ENCODE peak calls at places on chromosomes 16 and 17, in five cellular contexts. H is kidney epithelial cell, B is heart left ventricle, N is thoracic aorta, E is AG04450. X is an unnamed sample.

GRCh38 chr17:6669479-6670212 is 18.1 kb downstream of the C17orf100 start:
- DNase-seq in B (no peak), N (no peak), E (no peak), H (no peak), X (no peak)

GRCh38 chr17:30796016-30796415 is 28.5 kb downstream of the CRLF3 start:
- DNase-seq in H (no peak), B (no peak), E (no peak), N (no peak), X (no peak)

GRCh38 chr16:19005561-19006445 is 22.1 kb downstream of the TMC7 start:
- DNase-seq in B (peak; percentile 72), H (no peak), N (no peak), E (no peak), X (peak; percentile 54)

GRCh38 chr16:65658339-65659275 is 536.7 kb upstream of the CDH11 start:
- DNase-seq in E (peak; percentile 44), H (peak; percentile 64), N (no peak), B (no peak), X (peak; percentile 90)

GRCh38 chr16:84058664-84059063 is 16.1 kb upstream of the SLC38A8 start:
- DNase-seq in N (no peak), H (no peak), B (no peak), E (no peak), X (no peak)

GRCh38 chr17:28920191-28920590 is 17.3 kb upstream of the DHRS13 start:
- DNase-seq in E (no peak), B (no peak), H (no peak), N (no peak), X (no peak)

GRCh38 chr17:60629120-60629519 is 29.1 kb downstream of the PPM1D start:
- DNase-seq in H (no peak), E (no peak), B (no peak), N (no peak), X (no peak)

GRCh38 chr17:33292184-33292980 is 713 bp downstream of the ASIC2 start:
- DNase-seq in E (no peak), H (no peak), N (no peak), B (no peak), X (peak; percentile 22)

GRCh38 chr17:2814499-2815341 is 18.5 kb downstream of the RAP1GAP2 start:
- DNase-seq in E (no peak), B (no peak), N (no peak), H (no peak), X (no peak)

GRCh38 chr17:70780031-70780430 is 610.7 kb downstream of the KCNJ2 start:
- DNase-seq in N (no peak), B (no peak), H (no peak), E (no peak), X (peak; percentile 6)

GRCh38 chr16:86848821-86849220 is 270.5 kb downstream of the FOXL1 start:
- DNase-seq in H (no peak), E (no peak), B (no peak), N (no peak), X (peak; percentile 10)

GRCh38 chr16:11175106-11175795 is 80.8 kb downstream of the SOCS1 start:
- DNase-seq in H (no peak), N (no peak), E (no peak), B (no peak), X (no peak)

GRCh38 chr16:57213462-57213861 is 27.3 kb downstream of the RSPRY1 start:
- DNase-seq in H (no peak), N (no peak), B (no peak), E (no peak), X (no peak)

GRCh38 chr17:34167359-34167758 is 87.7 kb upstream of the CCL2 start:
- DNase-seq in H (no peak), B (no peak), E (no peak), N (no peak), X (no peak)

GRCh38 chr16:88376835-88377726 is 5.7 kb upstream of the ZNF469 start:
- DNase-seq in N (no peak), B (peak; percentile 53), E (no peak), H (no peak), X (peak; percentile 29)

GRCh38 chr17:49497147-49498036 is 2.3 kb downstream of the NGFR start:
- DNase-seq in B (peak; percentile 83), N (peak; percentile 49), H (no peak), E (no peak), X (peak; percentile 16)

GRCh38 chr17:44345497-44346026 is 460 bp downstream of the GRN start:
- DNase-seq in H (peak; percentile 61), N (no peak), B (no peak), E (no peak), X (peak; percentile 61)

GRCh38 chr17:1908699-1909309 is 79.0 kb downstream of the RPA1 start:
- DNase-seq in E (peak; percentile 48), H (peak; percentile 23), N (peak; percentile 7), B (no peak), X (peak; percentile 77)

GRCh38 chr17:2033128-2033527 is 3.2 kb downstream of the DPH1 start:
- DNase-seq in E (no peak), H (no peak), N (no peak), B (no peak), X (no peak)

GRCh38 chr17:16100737-16101400 is 101.2 kb downstream of the TTC19 start:
- DNase-seq in H (no peak), B (no peak), N (no peak), E (no peak), X (peak; percentile 39)

GRCh38 chr16:50735629-50736122 is 6.2 kb upstream of the CYLD start:
- DNase-seq in E (no peak), B (no peak), H (no peak), N (no peak), X (peak; percentile 45)

GRCh38 chr17:36514856-36515255 is 19.8 kb downstream of the MYO19 start:
- DNase-seq in N (no peak), B (no peak), E (no peak), H (no peak), X (no peak)

GRCh38 chr16:81645303-81645702 is 133.8 kb upstream of the PLCG2 start:
- DNase-seq in H (peak; percentile 96), N (no peak), E (peak; percentile 42), B (peak; percentile 82), X (peak; percentile 74)

GRCh38 chr17:80277751-80278671 is 17.4 kb downstream of the RNF213 start:
- DNase-seq in E (no peak), H (no peak), N (no peak), B (peak; percentile 53), X (no peak)

GRCh38 chr17:17859909-17860760 is 23.3 kb upstream of the SREBF1 start:
- DNase-seq in H (no peak), E (no peak), B (peak; percentile 85), N (no peak), X (peak; percentile 52)

GRCh38 chr16:30183961-30184429 is 593 bp downstream of the CORO1A start:
- DNase-seq in N (no peak), H (no peak), E (no peak), B (peak; percentile 75), X (no peak)

GRCh38 chr16:30185683-30186421 is 2.5 kb downstream of the CORO1A start:
- DNase-seq in N (no peak), E (no peak), B (peak; percentile 88), H (no peak), X (no peak)

GRCh38 chr16:30185141-30185682 is 1.8 kb downstream of the CORO1A start:
- DNase-seq in H (no peak), B (peak; percentile 60), N (no peak), E (no peak), X (no peak)

GRCh38 chr16:30183236-30183960 is at the start of gene CORO1A:
- DNase-seq in E (peak; percentile 18), N (peak; percentile 19), H (no peak), B (peak; percentile 95), X (peak; percentile 64)

GRCh38 chr16:30184430-30185140 is 1.2 kb downstream of the CORO1A start:
- DNase-seq in B (peak; percentile 81), H (no peak), N (no peak), E (no peak), X (no peak)
- H3K4me3 ChIP-seq in B (peak overlapping the region; percentile 79), H (no peak overlapping the region), N (peak overlapping the region; percentile 73), E (peak overlapping the region; percentile 65), X (no peak overlapping the region)

GRCh38 chr17:57104461-57105175 is 19.6 kb downstream of the AKAP1 start:
- DNase-seq in E (no peak), H (no peak), B (no peak), N (no peak), X (peak; percentile 67)

GRCh38 chr17:57106836-57107497 is 21.9 kb downstream of the AKAP1 start:
- DNase-seq in E (no peak), H (no peak), N (no peak), B (no peak), X (no peak)

GRCh38 chr17:57108656-57109392 is 23.8 kb downstream of the AKAP1 start:
- DNase-seq in E (no peak), B (no peak), H (no peak), N (peak; percentile 58), X (no peak)

GRCh38 chr17:57107498-57108101 is 22.6 kb downstream of the AKAP1 start:
- DNase-seq in N (no peak), E (no peak), H (peak; percentile 68), B (no peak), X (no peak)

DNA sequence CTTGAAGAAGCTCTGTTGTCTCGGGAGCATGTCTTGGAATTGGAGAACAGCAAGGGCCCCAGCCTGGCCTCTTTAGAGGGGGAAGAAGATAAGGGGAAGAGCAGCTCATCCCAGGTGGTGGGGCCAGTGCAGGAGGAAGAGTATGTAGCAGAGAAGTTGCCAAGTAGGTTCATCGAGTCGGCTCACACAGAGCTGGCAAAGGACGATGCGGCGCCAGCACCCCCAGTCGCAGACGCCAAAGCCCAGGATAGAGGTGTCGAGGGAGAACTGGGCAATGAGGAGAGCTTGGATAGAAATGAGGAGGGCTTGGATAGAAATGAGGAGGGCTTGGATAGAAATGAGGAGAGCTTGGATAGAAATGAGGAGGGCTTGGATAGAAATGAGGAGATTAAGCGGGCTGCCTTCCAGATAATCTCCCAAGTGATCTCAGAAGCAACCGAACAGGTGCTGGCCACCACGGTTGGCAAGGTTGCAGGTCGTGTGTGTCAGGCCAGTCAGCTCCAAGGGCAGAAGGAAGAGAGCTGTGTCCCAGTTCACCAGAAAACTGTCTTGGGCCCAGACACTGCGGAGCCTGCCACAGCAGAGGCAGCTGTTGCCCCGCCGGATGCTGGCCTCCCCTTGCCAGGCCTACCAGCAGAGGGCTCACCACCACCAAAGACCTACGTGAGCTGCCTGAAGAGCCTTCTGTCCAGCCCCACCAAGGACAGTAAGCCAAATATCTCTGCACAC is 21.2 kb downstream of the AKAP1 start:
- DNase-seq in N (no peak), E (no peak), B (no peak), H (no peak), X (no peak)
- TF ChIP-seq CTCF in N (peak; percentile 19), E (peak; percentile 16), B (peak; percentile 42), H (no peak), X (peak; percentile 13)

DNA sequence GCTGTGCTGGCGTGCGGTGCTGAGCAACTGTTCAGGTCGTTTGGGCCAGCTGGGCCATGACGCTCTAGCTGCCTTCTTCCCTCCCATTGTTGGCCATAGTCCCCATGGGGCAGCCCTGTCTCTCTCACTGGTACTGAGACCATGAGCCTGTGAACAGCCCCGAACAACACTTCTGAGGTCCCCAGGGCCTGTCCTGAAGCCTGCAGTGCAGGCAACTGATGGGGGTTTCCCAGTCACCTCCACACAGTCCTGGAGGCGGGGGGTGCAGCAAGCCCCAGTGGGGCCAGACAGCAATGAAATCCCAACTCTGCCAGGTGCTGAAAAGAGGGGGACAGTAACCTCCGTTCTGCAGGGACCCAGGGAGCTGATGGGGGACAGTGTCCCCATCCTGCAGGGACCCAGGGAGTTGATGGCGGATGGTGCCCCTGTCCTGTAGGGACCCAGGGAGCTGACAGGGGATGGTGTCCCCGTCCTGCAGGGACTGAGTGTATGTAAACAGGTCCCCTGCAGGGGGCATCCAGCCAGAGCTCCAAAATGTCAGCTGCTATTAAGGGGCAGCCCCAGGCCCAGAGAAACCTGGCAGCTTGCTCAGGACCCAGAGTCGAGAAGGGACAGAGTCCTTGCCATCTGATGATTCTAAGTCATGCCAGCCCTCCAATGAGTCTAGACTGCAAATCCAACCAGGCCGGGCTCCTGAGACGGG is 30.4 kb downstream of the ENGASE start:
- DNase-seq in B (no peak), H (no peak), N (no peak), E (no peak), X (no peak)
- H3K4me3 ChIP-seq in B (no peak overlapping the region), H (no peak overlapping the region), N (no peak overlapping the region), E (no peak overlapping the region), X (no peak overlapping the region)

GRCh38 chr17:42027961-42028790 is 8.3 kb downstream of the NKIRAS2 start:
- DNase-seq in B (no peak), H (no peak), N (no peak), E (no peak), X (no peak)
- TF ChIP-seq CTCF in B (no peak), H (peak; percentile 2), N (no peak), E (peak; percentile 25), X (peak; percentile 13)